ENCODE peak calls at places on chromosomes 5 and 9, in six cellular contexts. V is right atrium auricular region, T is HCT116, Z is lower leg skin, U is body of pancreas, F is sigmoid colon. H is an unnamed sample.

GRCh38 chr9:130200038-130200979 is 28.1 kb downstream of the NCS1 start:
- DNase-seq in F (no peak), T (no peak), Z (no peak), V (no peak), U (no peak), H (no peak)

GRCh38 chr9:133861103-133861502 is 123.0 kb upstream of the SARDH start:
- DNase-seq in U (no peak), Z (no peak), T (no peak), F (no peak), V (no peak), H (no peak)

GRCh38 chr9:73081979-73082657 is 69.5 kb upstream of the ANXA1 start:
- DNase-seq in V (no peak), F (no peak), Z (no peak), U (no peak), T (peak; percentile 41), H (peak; percentile 69)

GRCh38 chr9:95004452-95005275 is 278.2 kb downstream of the AOPEP start:
- DNase-seq in V (no peak), Z (no peak), F (peak; percentile 83), T (no peak), U (peak; percentile 73), H (peak; percentile 35)

GRCh38 chr9:104969116-104969515 is 41.2 kb upstream of the ABCA1 start:
- DNase-seq in Z (no peak), V (no peak), F (no peak), T (no peak), U (no peak), H (no peak)

GRCh38 chr5:33129309-33129708 is 311.5 kb upstream of the TARS1 start:
- DNase-seq in U (no peak), T (no peak), Z (no peak), V (no peak), F (no peak), H (peak; percentile 30)

GRCh38 chr5:16464664-16465543 is 696 bp downstream of the ZNF622 start:
- DNase-seq in Z (no peak), V (no peak), F (no peak), T (no peak), U (no peak), H (no peak)

GRCh38 chr5:174945853-174946252 is 221.5 kb downstream of the MSX2 start:
- DNase-seq in Z (no peak), U (no peak), V (no peak), F (no peak), T (no peak), H (no peak)

GRCh38 chr9:128001411-128002298 is 20.9 kb upstream of the EEIG1 start:
- DNase-seq in T (no peak), U (no peak), F (no peak), V (no peak), Z (no peak), H (peak; percentile 85)

GRCh38 chr5:149268928-149269557 is 2.6 kb upstream of the AFAP1L1 start:
- DNase-seq in Z (no peak), F (no peak), V (no peak), T (peak; percentile 55), U (no peak), H (peak; percentile 62)

GRCh38 chr9:109286981-109287380 is 33.9 kb downstream of the EPB41L4B start:
- DNase-seq in T (no peak), U (no peak), V (no peak), Z (no peak), F (no peak), H (no peak)

GRCh38 chr5:39209924-39210323 is 9.4 kb downstream of the FYB1 start:
- DNase-seq in T (no peak), Z (no peak), U (no peak), V (no peak), F (no peak), H (no peak)

DNA sequence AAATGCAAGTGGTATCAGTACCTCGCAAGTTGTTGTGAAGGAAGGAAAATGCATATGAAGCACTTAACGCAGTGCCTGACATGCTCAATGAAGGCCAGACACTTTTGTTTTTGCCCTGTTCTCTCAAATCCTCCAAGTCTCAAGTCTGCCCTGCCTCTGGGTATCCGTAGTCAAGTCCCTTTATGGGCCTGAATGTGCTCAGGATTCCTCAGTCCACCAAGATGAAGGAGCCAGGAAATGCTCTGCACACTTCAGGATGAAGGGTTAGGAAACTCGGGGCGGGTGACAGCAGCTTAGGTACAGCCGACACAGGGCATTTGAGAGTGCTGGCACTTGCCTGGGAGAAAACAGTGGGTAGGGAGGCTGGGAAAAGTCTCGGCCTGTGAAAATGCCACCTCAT is 1.4 kb downstream of the ECSCR start:
- DNase-seq in F (no peak), Z (no peak), T (no peak), U (no peak), V (no peak), H (no peak)
- H3K4me3 ChIP-seq in F (no peak overlapping the region), Z (no peak overlapping the region), T (no peak overlapping the region), U (no peak overlapping the region), V (peak overlapping the region; percentile 32), H (no peak overlapping the region)

GRCh38 chr5:82497242-82497641 is 219.1 kb upstream of the RPS23 start:
- DNase-seq in F (no peak), Z (no peak), U (no peak), V (no peak), T (no peak), H (no peak)
- TF ChIP-seq CTCF in F (no peak), Z (no peak), U (no peak), V (no peak), T (no peak), H (no peak)

GRCh38 chr5:9408964-9409363 is 136.9 kb downstream of the SEMA5A start:
- DNase-seq in T (no peak), F (no peak), U (peak; percentile 55), V (no peak), Z (no peak), H (no peak)
- H3K4me3 ChIP-seq in T (no peak overlapping the region), F (no peak overlapping the region), U (no peak overlapping the region), V (no peak overlapping the region), Z (no peak overlapping the region), H (no peak overlapping the region)

GRCh38 chr5:168830833-168831232 is 251.7 kb upstream of the PANK3 start:
- DNase-seq in T (no peak), U (no peak), F (no peak), Z (no peak), V (no peak), H (no peak)

GRCh38 chr5:168831438-168831837 is 252.3 kb upstream of the PANK3 start:
- DNase-seq in V (no peak), U (no peak), F (no peak), T (no peak), Z (no peak), H (no peak)

GRCh38 chr5:168833383-168833782 is 254.2 kb upstream of the PANK3 start:
- DNase-seq in V (no peak), Z (no peak), T (no peak), F (no peak), U (no peak), H (no peak)

GRCh38 chr5:168836603-168837245 is 257.6 kb upstream of the PANK3 start:
- DNase-seq in F (no peak), V (no peak), T (no peak), U (no peak), Z (no peak), H (no peak)

GRCh38 chr5:168833936-168834335 is 254.8 kb upstream of the PANK3 start:
- DNase-seq in F (no peak), Z (no peak), T (no peak), U (no peak), V (no peak), H (no peak)
- TF ChIP-seq CTCF in F (no peak), Z (no peak), T (no peak), U (no peak), V (no peak), H (no peak)

DNA sequence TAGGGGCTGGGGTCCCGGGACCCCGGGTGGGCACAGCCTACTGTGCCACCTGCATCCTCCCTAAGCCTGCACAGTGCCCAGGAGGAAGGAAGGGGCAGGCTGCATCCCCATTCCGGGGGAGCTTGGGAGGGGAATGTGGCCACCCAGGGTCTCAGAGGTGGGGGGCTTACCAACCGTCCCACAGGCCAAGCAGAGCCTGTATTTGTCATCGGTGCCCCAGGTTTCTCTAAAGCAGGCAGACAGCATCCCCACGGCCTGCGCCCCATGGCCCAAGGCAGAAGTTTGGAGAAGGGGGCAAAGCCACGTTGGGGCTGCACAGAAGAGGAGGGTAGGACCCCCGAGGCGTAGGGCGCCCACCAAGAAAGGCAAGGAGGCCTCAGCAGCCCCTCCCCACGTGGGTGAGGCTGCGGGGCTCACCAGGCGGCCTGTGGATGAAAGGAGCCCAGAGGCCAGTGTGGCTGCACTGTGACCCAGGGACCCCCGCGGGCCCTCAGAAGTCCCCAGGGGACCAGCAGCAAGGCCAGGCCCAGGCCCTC is 494 bp upstream of the GPSM1 start:
- DNase-seq in F (no peak), T (no peak), V (no peak), Z (no peak), U (no peak), H (no peak)
- H3K4me3 ChIP-seq in F (peak overlapping the region; percentile 21), T (peak overlapping the region; percentile 46), V (peak overlapping the region; percentile 71), Z (no peak overlapping the region), U (no peak overlapping the region), H (peak overlapping the region; percentile 35)

GRCh38 chr9:84386753-84387152 is 46.2 kb upstream of the SLC28A3 start:
- DNase-seq in Z (no peak), U (no peak), F (no peak), V (no peak), T (no peak), H (no peak)
- TF ChIP-seq CTCF in Z (no peak), U (no peak), F (no peak), V (no peak), T (no peak), H (no peak)

GRCh38 chr5:170844651-170845050 is 17.2 kb upstream of the RANBP17 start:
- DNase-seq in F (no peak), Z (no peak), U (no peak), T (no peak), V (no peak), H (no peak)
- H3K4me3 ChIP-seq in F (no peak overlapping the region), Z (no peak overlapping the region), U (no peak overlapping the region), T (no peak overlapping the region), V (no peak overlapping the region), H (no peak overlapping the region)

GRCh38 chr5:139636207-139636792 is 11.8 kb upstream of the CXXC5 start:
- DNase-seq in T (no peak), Z (peak; percentile 83), F (no peak), U (no peak), V (peak; percentile 58), H (no peak)

GRCh38 chr5:139636975-139637408 is 11.2 kb upstream of the CXXC5 start:
- DNase-seq in Z (peak; percentile 28), U (no peak), V (no peak), F (no peak), T (no peak), H (no peak)

GRCh38 chr5:139638090-139638735 is 9.9 kb upstream of the CXXC5 start:
- DNase-seq in Z (peak; percentile 95), V (peak; percentile 77), F (peak; percentile 92), T (no peak), U (peak; percentile 92), H (peak; percentile 88)

GRCh38 chr5:139638736-139639618 is 9.2 kb upstream of the CXXC5 start:
- DNase-seq in Z (peak; percentile 84), U (no peak), V (peak; percentile 55), F (peak; percentile 49), T (no peak), H (no peak)

DNA sequence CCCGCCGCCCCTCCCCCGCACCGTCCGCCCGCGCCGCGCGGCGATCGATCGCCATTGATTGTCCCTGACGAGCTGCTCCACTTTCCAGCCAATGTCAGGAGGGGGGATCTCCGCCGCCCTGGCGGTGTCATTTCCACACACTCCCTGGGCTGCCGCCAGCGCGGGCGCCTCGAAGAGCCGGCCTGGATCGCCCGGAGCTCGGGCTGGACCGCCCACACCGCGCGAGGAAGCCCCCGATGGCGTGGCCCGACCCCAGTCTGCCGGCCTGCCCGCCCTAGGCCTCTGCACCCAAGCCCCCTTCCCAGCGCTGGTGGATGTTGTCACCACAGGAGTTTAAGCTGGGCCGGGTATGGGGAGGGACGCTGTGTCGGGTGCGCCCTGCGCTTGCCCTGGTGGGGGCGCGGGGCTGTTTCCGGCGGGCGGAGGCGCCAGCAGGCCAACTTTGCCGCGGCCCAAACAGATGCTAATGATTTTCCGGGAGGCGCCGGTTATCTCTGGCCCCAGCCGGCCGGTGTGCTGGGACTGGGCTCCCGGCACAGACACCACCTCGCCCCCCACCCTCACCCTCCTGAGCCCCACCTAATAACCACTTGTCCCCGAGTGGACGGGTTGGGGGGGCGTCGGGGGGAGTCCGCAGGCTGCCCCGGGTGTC is 10.6 kb upstream of the CXXC5 start:
- DNase-seq in U (peak; percentile 93), Z (peak; percentile 97), V (peak; percentile 88), F (peak; percentile 95), T (no peak), H (peak; percentile 88)
- TF ChIP-seq CTCF in U (peak; percentile 10), Z (no peak), V (peak; percentile 53), F (peak; percentile 24), T (no peak), H (peak; percentile 14)